ENCODE peak calls at places on chromosomes 2 and 18, in eight cellular contexts. B is choroid plexus epithelial cell, C is heart right ventricle, H is nephron progenitor cell, I is BJ, X is tibial nerve, D is IMR-90, M is MM.1S. F is an unnamed sample.

GRCh38 chr18:44626807-44627206 is 53.9 kb upstream of the SETBP1 start:
- DNase-seq in B (no peak), D (no peak), X (no peak), I (no peak), H (no peak), C (no peak), M (no peak), F (no peak)

GRCh38 chr2:232354069-232354468 is 24.5 kb upstream of the ALPP start:
- DNase-seq in B (no peak), C (no peak), I (no peak), D (no peak), X (no peak), H (no peak), M (no peak), F (no peak)

GRCh38 chr2:152635635-152636298 is 81.5 kb downstream of the PRPF40A start:
- DNase-seq in I (no peak), C (peak; percentile 50), D (peak; percentile 53), H (peak; percentile 82), B (peak; percentile 66), M (peak; percentile 51), X (peak; percentile 42), F (peak; percentile 43)

GRCh38 chr2:73907840-73908452 is 15.1 kb downstream of the ACTG2 start:
- DNase-seq in M (peak; percentile 20), H (no peak), I (no peak), X (no peak), D (peak; percentile 62), C (no peak), B (peak; percentile 93), F (no peak)

GRCh38 chr2:216888907-216889622 is 29.2 kb upstream of the TNP1 start:
- DNase-seq in I (no peak), B (no peak), D (no peak), H (no peak), M (no peak), X (no peak), C (peak; percentile 32), F (no peak)

GRCh38 chr18:58314284-58314683 is 270.3 kb downstream of the NEDD4L start:
- DNase-seq in M (no peak), X (peak; percentile 32), I (peak; percentile 89), H (no peak), C (peak; percentile 46), D (peak; percentile 95), B (peak; percentile 83), F (no peak)

GRCh38 chr2:39435974-39436591 is 1.0 kb downstream of the MAP4K3 start:
- DNase-seq in X (no peak), B (peak; percentile 59), C (peak; percentile 54), D (peak; percentile 58), M (peak; percentile 18), I (no peak), H (peak; percentile 5), F (peak; percentile 18)

GRCh38 chr2:20667531-20668401 is 822 bp downstream of the GDF7 start:
- DNase-seq in M (no peak), C (no peak), D (no peak), B (no peak), X (no peak), I (no peak), H (no peak), F (no peak)

GRCh38 chr2:46540496-46541342 is 61.4 kb downstream of the TMEM247 start:
- DNase-seq in I (peak; percentile 65), H (no peak), D (peak; percentile 86), M (no peak), X (no peak), C (peak; percentile 77), B (peak; percentile 51), F (no peak)

GRCh38 chr2:151817929-151818328 is 10.3 kb downstream of the ARL5A start:
- DNase-seq in H (no peak), C (no peak), B (no peak), M (no peak), X (no peak), D (no peak), I (no peak), F (no peak)

GRCh38 chr18:58599106-58599505 is 29.8 kb downstream of the ALPK2 start:
- DNase-seq in B (peak; percentile 39), I (no peak), C (no peak), X (no peak), D (peak; percentile 58), H (no peak), M (no peak), F (no peak)

GRCh38 chr2:45651415-45652089 is at the start of gene PRKCE:
- DNase-seq in C (peak; percentile 74), D (no peak), H (no peak), X (peak; percentile 53), B (peak; percentile 18), M (peak; percentile 45), I (no peak), F (peak; percentile 53)

GRCh38 chr18:62389761-62390481 is 64.8 kb downstream of the TNFRSF11A start:
- DNase-seq in X (no peak), I (no peak), D (no peak), M (no peak), C (no peak), B (peak; percentile 3), H (no peak), F (no peak)

GRCh38 chr2:232761301-232761907 is 15.0 kb downstream of the KCNJ13 start:
- DNase-seq in C (no peak), I (no peak), X (no peak), D (peak; percentile 41), B (peak; percentile 78), H (no peak), M (peak; percentile 40), F (no peak)

GRCh38 chr2:218235017-218235416 is 18.0 kb downstream of the ARPC2 start:
- DNase-seq in D (no peak), H (no peak), B (no peak), I (no peak), C (no peak), M (no peak), X (no peak), F (no peak)

GRCh38 chr18:23578891-23579653 is 7.2 kb downstream of the NPC1 start:
- DNase-seq in M (no peak), H (no peak), D (peak; percentile 49), I (no peak), C (no peak), B (peak; percentile 71), X (no peak), F (no peak)

GRCh38 chr2:182845794-182846417 is 20.5 kb downstream of the FRZB start:
- DNase-seq in B (no peak), D (no peak), M (no peak), X (no peak), H (no peak), C (no peak), I (no peak), F (no peak)

GRCh38 chr2:227118353-227118752 is 45.7 kb downstream of the COL4A4 start:
- DNase-seq in D (no peak), M (no peak), B (no peak), H (no peak), X (no peak), I (no peak), C (no peak), F (no peak)

GRCh38 chr2:7427293-7428060 is 510.3 kb downstream of the RNF144A start:
- DNase-seq in C (peak; percentile 52), H (peak; percentile 38), B (peak; percentile 75), I (no peak), M (peak; percentile 65), D (peak; percentile 51), X (no peak), F (no peak)

GRCh38 chr2:111930875-111931274 is 32.5 kb downstream of the MERTK start:
- DNase-seq in B (peak; percentile 56), H (no peak), M (peak; percentile 74), D (peak; percentile 65), X (no peak), C (no peak), I (no peak), F (no peak)

GRCh38 chr2:234741976-234742375 is 209.8 kb upstream of the SH3BP4 start:
- DNase-seq in M (no peak), X (no peak), B (no peak), D (peak; percentile 31), H (no peak), I (no peak), C (no peak), F (no peak)

GRCh38 chr2:234747032-234747431 is 204.8 kb upstream of the SH3BP4 start:
- DNase-seq in D (peak; percentile 70), B (no peak), C (no peak), X (no peak), H (no peak), M (no peak), I (peak; percentile 48), F (no peak)

GRCh38 chr2:234747833-234748559 is 203.8 kb upstream of the SH3BP4 start:
- DNase-seq in M (no peak), C (no peak), X (no peak), B (no peak), D (peak; percentile 47), I (no peak), H (no peak), F (no peak)

DNA sequence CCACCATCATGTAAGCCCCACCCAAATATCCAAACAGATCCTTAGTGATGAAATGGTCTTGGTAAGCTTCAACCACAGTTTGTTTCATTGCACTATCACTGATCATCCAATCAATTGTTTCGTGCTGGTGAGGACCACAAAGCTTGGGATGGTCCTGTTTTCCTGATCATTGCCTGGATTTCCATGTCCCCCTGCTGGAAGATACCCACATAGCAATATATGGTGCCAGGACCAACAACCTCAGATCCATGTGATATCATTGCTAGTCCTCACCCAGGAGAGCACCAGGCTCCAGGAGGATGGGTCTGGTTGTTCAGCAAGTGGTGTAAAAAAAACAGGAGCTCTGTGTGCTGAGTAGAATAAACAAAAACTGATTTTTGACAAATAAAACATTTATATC is 206.5 kb upstream of the SH3BP4 start:
- DNase-seq in H (no peak), I (no peak), D (no peak), M (no peak), X (no peak), C (no peak), B (no peak), F (no peak)
- TF ChIP-seq CTCF in H (no peak), I (no peak), D (peak; percentile 3), M (no peak), X (no peak), C (no peak), B (peak; percentile 19), F (peak; percentile 39)

GRCh38 chr2:16413947-16414346 is 251.7 kb downstream of the CYRIA start:
- DNase-seq in X (no peak), D (no peak), C (no peak), B (no peak), I (no peak), M (no peak), H (no peak), F (no peak)
- TF ChIP-seq CTCF in X (no peak), D (no peak), C (no peak), B (no peak), I (no peak), M (no peak), H (no peak), F (no peak)

GRCh38 chr2:32678825-32679224 is 51.0 kb downstream of the TTC27 start:
- DNase-seq in C (no peak), M (no peak), I (peak; percentile 14), B (peak; percentile 80), D (peak; percentile 73), X (no peak), H (no peak), F (no peak)
- TF ChIP-seq CTCF in C (no peak), M (no peak), I (no peak), B (peak; percentile 16), D (peak; percentile 7), X (no peak), H (no peak), F (no peak)

DNA sequence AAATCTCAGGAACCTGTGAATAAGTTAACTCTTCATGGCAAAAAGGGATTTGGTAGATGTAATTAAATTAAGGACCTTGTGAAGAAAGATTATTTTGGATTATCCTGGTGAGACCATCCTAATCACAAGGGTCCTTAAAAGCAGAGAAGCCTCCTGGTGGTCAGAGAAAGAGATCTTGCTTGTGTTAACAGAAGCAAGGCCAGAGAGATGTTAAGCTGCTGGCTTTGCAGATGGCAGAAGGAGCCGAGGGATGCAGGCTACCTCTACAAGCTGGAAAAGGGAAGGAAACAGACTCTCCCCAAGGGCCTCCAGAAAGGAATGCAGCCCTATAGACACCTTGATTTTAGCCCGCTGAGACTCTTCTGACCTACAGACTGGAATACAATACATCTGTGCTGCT is 197.0 kb downstream of the STK39 start:
- DNase-seq in M (no peak), B (no peak), D (no peak), H (no peak), C (no peak), I (no peak), X (no peak), F (no peak)
- TF ChIP-seq CTCF in M (no peak), B (peak; percentile 16), D (no peak), H (no peak), C (no peak), I (no peak), X (no peak), F (no peak)

F was measured in mesothelial cell of epicardium.